ENCODE peak calls at places on chromosomes 2 and 18, in five cellular contexts. R, Q, O, C and Y are unnamed samples.

GRCh38 chr2:207308519-207309224 is 142.9 kb upstream of the KLF7 start:
- DNase-seq in R (no peak), Q (no peak), O (no peak), C (no peak), Y (no peak)

GRCh38 chr2:223723954-223724411 is 113.4 kb downstream of the AP1S3 start:
- DNase-seq in R (no peak), Q (no peak), O (peak; percentile 65), C (no peak), Y (no peak)

GRCh38 chr2:24856791-24857211 is 63.2 kb downstream of the ADCY3 start:
- DNase-seq in R (no peak), Q (no peak), O (no peak), C (no peak), Y (no peak)

GRCh38 chr18:76056467-76057194 is 438.4 kb downstream of the ZNF516 start:
- DNase-seq in R (no peak), Q (no peak), O (no peak), C (no peak), Y (no peak)

GRCh38 chr18:8525692-8526091 is 83.5 kb upstream of the RAB12 start:
- DNase-seq in R (no peak), Q (peak; percentile 8), O (peak; percentile 47), C (no peak), Y (peak; percentile 61)

GRCh38 chr2:16268301-16269000 is 328.1 kb downstream of the MYCN start:
- DNase-seq in R (no peak), Q (no peak), O (no peak), C (no peak), Y (no peak)

GRCh38 chr2:64144057-64145013 is at the start of gene PELI1:
- DNase-seq in R (peak; percentile 97), Q (peak; percentile 100), O (peak; percentile 95), C (peak; percentile 96), Y (peak; percentile 96)

GRCh38 chr2:114550895-114551793 is 108.7 kb downstream of the DPP10 start:
- DNase-seq in R (no peak), Q (peak; percentile 74), O (peak; percentile 13), C (no peak), Y (peak; percentile 41)

GRCh38 chr2:103002954-103003353 is 241.1 kb downstream of the TMEM182 start:
- DNase-seq in R (no peak), Q (no peak), O (no peak), C (no peak), Y (no peak)

GRCh38 chr2:44455877-44456276 is 94.1 kb downstream of the CAMKMT start:
- DNase-seq in R (no peak), Q (no peak), O (no peak), C (no peak), Y (no peak)

GRCh38 chr2:11656671-11657101 is 13.3 kb downstream of the NTSR2 start:
- DNase-seq in R (no peak), Q (no peak), O (peak; percentile 36), C (no peak), Y (no peak)

GRCh38 chr2:9548506-9548905 is 7.1 kb downstream of the ADAM17 start:
- DNase-seq in R (no peak), Q (no peak), O (no peak), C (no peak), Y (no peak)

GRCh38 chr2:149068996-149069888 is 30.7 kb downstream of the LYPD6B start:
- DNase-seq in R (no peak), Q (no peak), O (no peak), C (no peak), Y (no peak)

GRCh38 chr2:179036353-179036905 is 13.5 kb downstream of the CCDC141 start:
- DNase-seq in R (no peak), Q (no peak), O (no peak), C (no peak), Y (no peak)

GRCh38 chr18:75915941-75916640 is 488.6 kb upstream of the SMIM21 start:
- DNase-seq in R (no peak), Q (no peak), O (peak; percentile 10), C (no peak), Y (peak; percentile 94)

GRCh38 chr18:76823166-76823539 is 796 bp downstream of the ZNF236 start:
- DNase-seq in R (no peak), Q (no peak), O (no peak), C (no peak), Y (peak; percentile 49)

GRCh38 chr2:240711701-240712100 is 20.0 kb downstream of the AQP12A start:
- DNase-seq in R (no peak), Q (no peak), O (no peak), C (no peak), Y (no peak)

GRCh38 chr2:216994231-216994997 is 134.6 kb upstream of the TNP1 start:
- DNase-seq in R (no peak), Q (no peak), O (no peak), C (no peak), Y (no peak)

GRCh38 chr18:59639136-59639535 is 58.1 kb downstream of the CCBE1 start:
- DNase-seq in R (no peak), Q (no peak), O (no peak), C (no peak), Y (no peak)

GRCh38 chr2:7530001-7530400 is 612.8 kb downstream of the RNF144A start:
- DNase-seq in R (no peak), Q (no peak), O (no peak), C (no peak), Y (no peak)

GRCh38 chr2:232891621-232892071 is 21.6 kb downstream of the SNORC start:
- DNase-seq in R (no peak), Q (no peak), O (no peak), C (no peak), Y (no peak)

GRCh38 chr18:33844232-33844631 is 266.2 kb downstream of the ASXL3 start:
- DNase-seq in R (no peak), Q (no peak), O (no peak), C (no peak), Y (no peak)

GRCh38 chr2:145032791-145033190 is 512.9 kb upstream of the ZEB2 start:
- DNase-seq in R (no peak), Q (no peak), O (no peak), C (no peak), Y (no peak)

GRCh38 chr2:195674491-195675226 is 17.6 kb downstream of the SLC39A10 start:
- DNase-seq in R (no peak), Q (no peak), O (no peak), C (no peak), Y (no peak)

GRCh38 chr18:2970762-2971659 is 41.9 kb downstream of the LPIN2 start:
- DNase-seq in R (no peak), Q (no peak), O (no peak), C (no peak), Y (no peak)

GRCh38 chr18:50629148-50629631 is 69.3 kb downstream of the MAPK4 start:
- DNase-seq in R (no peak), Q (no peak), O (no peak), C (no peak), Y (no peak)

GRCh38 chr2:8222979-8223730 is 458.7 kb upstream of the ID2 start:
- DNase-seq in R (no peak), Q (no peak), O (no peak), C (no peak), Y (no peak)

GRCh38 chr2:196884368-196884767 is 42.1 kb downstream of the PGAP1 start:
- DNase-seq in R (no peak), Q (no peak), O (no peak), C (no peak), Y (no peak)

GRCh38 chr2:196887431-196887830 is 39.1 kb downstream of the PGAP1 start:
- DNase-seq in R (no peak), Q (no peak), O (no peak), C (no peak), Y (no peak)
- TF ChIP-seq ATF3 in R (no peak), Q (no peak), O (no peak), C (no peak), Y (no peak)

GRCh38 chr2:201130524-201131186 is 14.7 kb downstream of the CFLAR start:
- DNase-seq in R (no peak), Q (no peak), O (peak; percentile 39), C (no peak), Y (no peak)
- H3K4me3 ChIP-seq in R (no peak overlapping the region), Q (no peak overlapping the region), O (peak overlapping the region; percentile 12), C (peak overlapping the region; percentile 88), Y (no peak overlapping the region)

GRCh38 chr2:171248205-171248662 is 87.5 kb upstream of the TLK1 start:
- DNase-seq in R (no peak), Q (no peak), O (no peak), C (peak; percentile 42), Y (no peak)
- TF ChIP-seq ATF3 in R (no peak), Q (no peak), O (no peak), C (no peak), Y (no peak)

DNA sequence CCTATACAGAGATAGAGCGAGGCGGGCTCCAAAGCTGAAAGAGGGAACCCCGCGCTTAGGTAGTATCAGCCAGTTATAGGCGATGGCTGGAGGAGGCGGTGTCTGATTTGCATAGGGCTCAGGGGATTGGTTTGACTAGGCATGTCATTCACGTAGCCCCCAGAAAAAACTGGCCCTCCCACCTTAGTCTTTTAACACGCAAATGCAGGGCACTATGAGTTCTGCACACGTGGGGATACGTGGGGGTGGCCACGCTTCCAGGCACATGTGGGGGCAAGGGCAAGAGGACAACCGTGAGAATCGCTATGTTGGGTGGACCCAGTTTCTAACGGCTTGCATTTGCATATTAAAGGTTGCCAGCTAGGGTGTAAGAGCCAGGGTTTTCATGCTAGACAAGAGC is 56.7 kb upstream of the MSTN start:
- DNase-seq in R (no peak), Q (no peak), O (peak; percentile 9), C (no peak), Y (peak; percentile 29)
- H3K4me3 ChIP-seq in R (no peak overlapping the region), Q (no peak overlapping the region), O (no peak overlapping the region), C (no peak overlapping the region), Y (peak overlapping the region; percentile 47)

DNA sequence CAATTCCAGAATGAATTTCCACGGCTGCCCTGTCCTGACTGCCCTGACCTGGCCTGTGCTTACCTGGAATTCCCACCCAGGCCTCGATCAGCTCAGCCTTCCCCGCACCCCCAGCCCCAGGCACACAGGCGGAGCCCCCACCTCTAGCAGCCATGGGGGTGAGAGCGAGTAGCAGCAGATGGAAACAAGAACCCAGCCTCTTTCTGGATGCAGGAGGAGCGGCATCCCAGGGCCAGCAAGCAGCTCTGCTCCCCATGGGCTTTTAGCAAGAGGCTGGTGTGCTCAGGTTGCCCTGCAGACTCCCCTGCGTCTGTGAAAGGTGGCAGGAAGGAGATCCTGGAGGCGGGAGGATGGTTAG is 101.8 kb downstream of the TPO start:
- DNase-seq in R (no peak), Q (no peak), O (no peak), C (no peak), Y (no peak)
- TF ChIP-seq ATF3 in R (no peak), Q (no peak), O (no peak), C (no peak), Y (no peak)

GRCh38 chr2:85355521-85355920 is 952 bp downstream of the ELMOD3 start:
- DNase-seq in R (no peak), Q (no peak), O (no peak), C (no peak), Y (no peak)
- H3K4me3 ChIP-seq in R (peak overlapping the region; percentile 86), Q (peak overlapping the region; percentile 93), O (peak overlapping the region; percentile 83), C (peak overlapping the region; percentile 87), Y (peak overlapping the region; percentile 95)